ENCODE peak calls at places on chromosome 5, in five cellular contexts. D, O, R, Z and H are unnamed samples.

GRCh38 chr5:137344723-137345322 is 154.3 kb downstream of the SPOCK1 start:
- DNase-seq in D (no peak), R (peak), O (no peak), Z (no peak), H (no peak)

GRCh38 chr5:120465281-120465961 is 1.3 kb downstream of the PRR16 start:
- DNase-seq in Z (no peak), O (peak), D (no peak), R (no peak), H (no peak)

GRCh38 chr5:91541696-91542095 is 158.6 kb upstream of the ARRDC3 start:
- DNase-seq in Z (no peak), D (no peak), R (no peak), O (no peak), H (peak)

GRCh38 chr5:133939668-133940067 is 28.8 kb downstream of the C5orf15 start:
- DNase-seq in O (no peak), R (no peak), D (no peak), Z (no peak), H (no peak)

GRCh38 chr5:146340260-146341081 is 1.8 kb downstream of the POU4F3 start:
- DNase-seq in D (no peak), Z (no peak), R (peak), O (peak), H (no peak)

GRCh38 chr5:157049605-157050004 is 9.3 kb downstream of the HAVCR1 start:
- DNase-seq in Z (no peak), R (no peak), D (no peak), O (no peak), H (no peak)

GRCh38 chr5:93621340-93621872 is 38.4 kb downstream of the NR2F1 start:
- DNase-seq in Z (no peak), D (no peak), R (peak), O (peak), H (no peak)

GRCh38 chr5:112312295-112312694 is 106.8 kb downstream of the EPB41L4A start:
- DNase-seq in D (no peak), R (no peak), Z (no peak), O (no peak), H (no peak)

GRCh38 chr5:10595678-10596309 is 31.9 kb downstream of the ANKRD33B start:
- DNase-seq in Z (no peak), R (no peak), D (no peak), O (no peak), H (peak)